ENCODE peak calls at places on chromosomes 4 and X, in ten cellular contexts. L, D, Z, R, F, I, E, Q, W and K are unnamed samples.

GRCh38 chr4:156933633-156934258 is 37.9 kb downstream of the PDGFC start:
- DNase-seq in D (no peak), L (peak), W (peak), R (no peak), Q (no peak), E (no peak), I (no peak), Z (no peak), F (peak), K (no peak)

GRCh38 chrX:39705299-39705698 is 392.5 kb downstream of the BCOR start:
- DNase-seq in L (peak), E (peak), R (peak), Z (peak), F (peak), W (peak), Q (no peak), D (peak), I (no peak), K (peak)

GRCh38 chrX:22520128-22520828 is 247.6 kb downstream of the CBLL2 start:
- DNase-seq in Z (no peak), I (no peak), F (no peak), Q (no peak), W (peak), R (no peak), D (no peak), L (no peak), E (no peak), K (no peak)

GRCh38 chr4:147334478-147334877 is 146.4 kb upstream of the EDNRA start:
- DNase-seq in W (no peak), Z (no peak), I (no peak), F (peak), L (peak), D (no peak), E (no peak), R (no peak), Q (no peak), K (no peak)

GRCh38 chr4:151147000-151147399 is 47.6 kb downstream of the RPS3A start:
- DNase-seq in Q (no peak), W (no peak), D (no peak), F (peak), Z (no peak), I (no peak), R (no peak), E (no peak), L (no peak), K (no peak)

GRCh38 chr4:67871867-67872266 is 11.9 kb downstream of the TMPRSS11D start:
- DNase-seq in D (no peak), Q (peak), F (peak), E (no peak), W (peak), I (peak), L (peak), R (no peak), Z (no peak), K (peak)

GRCh38 chrX:45435481-45435880 is 234.8 kb upstream of the DIPK2B start:
- DNase-seq in W (no peak), Q (no peak), D (no peak), I (no peak), Z (no peak), F (no peak), R (no peak), L (no peak), E (no peak), K (no peak)

GRCh38 chr4:143313996-143314395 is 22.7 kb upstream of the GAB1 start:
- DNase-seq in E (no peak), Q (no peak), Z (no peak), F (no peak), I (no peak), L (no peak), D (no peak), R (no peak), W (no peak), K (no peak)

GRCh38 chrX:136780241-136780640 is 491 bp downstream of the ARHGEF6 start:
- DNase-seq in Q (no peak), F (no peak), E (no peak), W (no peak), D (no peak), L (no peak), R (no peak), I (no peak), Z (no peak), K (no peak)

GRCh38 chr4:118773082-118773792 is 62.7 kb downstream of the SEC24D start:
- DNase-seq in D (no peak), F (no peak), W (no peak), Z (no peak), Q (no peak), R (no peak), E (no peak), L (no peak), I (no peak), K (no peak)

GRCh38 chrX:9542106-9542764 is 77.4 kb downstream of the TBL1X start:
- DNase-seq in Z (no peak), F (no peak), E (no peak), D (no peak), W (no peak), R (no peak), L (no peak), Q (no peak), I (peak), K (no peak)

GRCh38 chrX:21963736-21964135 is 23.2 kb downstream of the SMS start:
- DNase-seq in F (peak), R (no peak), L (no peak), W (no peak), I (no peak), D (no peak), Z (no peak), E (no peak), Q (no peak), K (no peak)

GRCh38 chr4:145937990-145938611 is 522 bp downstream of the ZNF827 start:
- DNase-seq in Z (peak), R (no peak), W (no peak), L (peak), F (peak), Q (peak), I (peak), D (no peak), E (no peak), K (no peak)

GRCh38 chr4:186651181-186651603 is 72.5 kb downstream of the FAT1 start:
- DNase-seq in I (no peak), L (no peak), Z (no peak), W (no peak), E (no peak), Q (peak), R (no peak), F (no peak), D (no peak), K (no peak)

GRCh38 chrX:152823657-152824056 is 6.9 kb downstream of the CETN2 start:
- DNase-seq in Z (no peak), W (no peak), Q (no peak), D (no peak), E (no peak), L (no peak), I (no peak), R (no peak), F (no peak), K (no peak)

GRCh38 chr4:12403175-12403574 is 974.5 kb upstream of the HS3ST1 start:
- DNase-seq in W (no peak), Q (no peak), F (no peak), D (no peak), I (no peak), L (no peak), E (no peak), Z (no peak), R (no peak), K (no peak)

GRCh38 chr4:63578383-63578782 is 830.9 kb downstream of the TECRL start:
- DNase-seq in L (no peak), Q (no peak), D (no peak), W (no peak), E (no peak), F (no peak), R (no peak), I (peak), Z (no peak), K (no peak)

GRCh38 chrX:105136786-105137185 is 83.7 kb downstream of the TEX13A start:
- DNase-seq in Q (no peak), F (peak), D (no peak), R (no peak), E (no peak), I (no peak), Z (no peak), W (no peak), L (no peak), K (no peak)

GRCh38 chr4:99968330-99968729 is 18.3 kb upstream of the H2AZ1 start:
- DNase-seq in D (no peak), R (no peak), Q (no peak), E (no peak), F (peak), I (no peak), W (no peak), L (peak), Z (no peak), K (no peak)

GRCh38 chrX:68693481-68694410 is 46.3 kb downstream of the STARD8 start:
- DNase-seq in D (peak), W (no peak), R (peak), E (peak), I (peak), L (peak), Z (peak), Q (peak), F (peak), K (no peak)

GRCh38 chrX:119008122-119008744 is 33.8 kb downstream of the LONRF3 start:
- DNase-seq in D (no peak), E (no peak), W (no peak), L (peak), F (peak), I (peak), Z (peak), Q (peak), R (no peak), K (peak)

GRCh38 chr4:87848622-87849351 is 16.0 kb downstream of the MEPE start:
- DNase-seq in L (peak), F (peak), E (peak), Q (peak), I (peak), Z (peak), R (peak), D (no peak), W (peak), K (peak)

GRCh38 chrX:20595928-20596550 is 329.3 kb upstream of the RPS6KA3 start:
- DNase-seq in Q (no peak), W (no peak), D (no peak), R (no peak), E (no peak), F (peak), I (no peak), L (peak), Z (no peak), K (no peak)

GRCh38 chr4:8532245-8532781 is 47.9 kb upstream of the GPR78 start:
- DNase-seq in L (no peak), F (no peak), Q (no peak), D (no peak), R (no peak), W (no peak), I (no peak), E (no peak), Z (no peak), K (no peak)

GRCh38 chrX:49053223-49054072 is 5.4 kb upstream of the CCDC120 start:
- DNase-seq in R (no peak), D (peak), E (peak), W (no peak), F (peak), L (peak), Q (peak), I (peak), Z (peak), K (no peak)

DNA sequence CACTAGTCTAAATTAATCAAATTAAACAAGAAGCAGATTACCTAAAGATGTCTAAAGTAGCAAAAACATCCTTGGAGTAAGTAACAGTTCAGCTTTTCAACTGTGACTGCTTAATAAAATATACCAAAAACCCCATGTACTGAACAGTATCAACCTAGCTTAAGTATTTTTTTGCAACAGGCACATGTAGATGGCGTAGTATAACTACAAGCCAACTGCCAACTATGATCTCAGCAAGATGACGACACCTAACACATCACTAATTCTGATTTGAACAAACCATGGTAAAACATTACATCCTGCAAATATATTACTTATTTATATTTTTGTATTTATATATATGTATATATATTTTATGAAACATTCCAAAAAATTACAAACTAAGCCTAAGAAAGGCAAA is 24.5 kb downstream of the DHX15 start:
- DNase-seq in E (no peak), R (no peak), W (no peak), Q (no peak), D (no peak), L (no peak), I (no peak), Z (no peak), F (peak), K (no peak)
- TF ChIP-seq CTCF in E (no peak), R (no peak), W (no peak), Q (no peak), D (no peak), L (no peak), I (no peak), Z (no peak), F (no peak), K (no peak)

GRCh38 chr4:45345551-45345950 is 619.2 kb upstream of the GNPDA2 start:
- DNase-seq in F (no peak), I (peak), R (no peak), W (no peak), D (no peak), L (no peak), Q (no peak), Z (no peak), E (no peak), K (no peak)

GRCh38 chr4:45349859-45350258 is 623.5 kb upstream of the GNPDA2 start:
- DNase-seq in R (no peak), D (no peak), Q (no peak), F (no peak), I (no peak), W (no peak), E (no peak), Z (no peak), L (no peak), K (no peak)

GRCh38 chr4:45347056-45347455 is 620.7 kb upstream of the GNPDA2 start:
- DNase-seq in W (no peak), I (peak), E (no peak), L (no peak), R (no peak), D (no peak), F (no peak), Z (no peak), Q (no peak), K (no peak)

GRCh38 chr4:45350438-45350837 is 624.1 kb upstream of the GNPDA2 start:
- DNase-seq in W (no peak), Q (no peak), I (no peak), Z (no peak), D (no peak), R (no peak), E (no peak), F (no peak), L (no peak), K (no peak)
- H3K4me3 ChIP-seq in W (no peak), Q (no peak), I (peak), Z (no peak), D (peak), R (peak), E (no peak), F (no peak), L (no peak), K (no peak)

GRCh38 chr4:110344165-110344564 is 131.8 kb upstream of the ENPEP start:
- DNase-seq in Z (no peak), E (no peak), F (peak), Q (no peak), R (no peak), I (peak), D (no peak), L (peak), W (peak), K (no peak)
- TF ChIP-seq CTCF in Z (no peak), E (peak), F (peak), Q (peak), R (no peak), I (peak), D (peak), L (peak), W (peak), K (no peak)

GRCh38 chr4:76013540-76013939 is 6.2 kb upstream of the CXCL9 start:
- DNase-seq in D (no peak), E (no peak), I (no peak), Z (no peak), F (no peak), W (no peak), R (no peak), L (no peak), Q (no peak), K (no peak)

GRCh38 chr4:76011018-76011670 is 3.8 kb upstream of the CXCL9 start:
- DNase-seq in R (no peak), L (no peak), E (no peak), Z (no peak), I (no peak), W (no peak), D (peak), F (no peak), Q (no peak), K (no peak)

GRCh38 chr4:76016383-76016782 is 6.9 kb downstream of the CXCL10 start:
- DNase-seq in R (no peak), I (no peak), D (no peak), E (no peak), Z (no peak), W (no peak), L (no peak), Q (no peak), F (no peak), K (no peak)

GRCh38 chr4:76012388-76012801 is 5.1 kb upstream of the CXCL9 start:
- DNase-seq in Q (no peak), Z (no peak), F (peak), D (no peak), R (no peak), I (no peak), L (no peak), W (no peak), E (no peak), K (no peak)

DNA sequence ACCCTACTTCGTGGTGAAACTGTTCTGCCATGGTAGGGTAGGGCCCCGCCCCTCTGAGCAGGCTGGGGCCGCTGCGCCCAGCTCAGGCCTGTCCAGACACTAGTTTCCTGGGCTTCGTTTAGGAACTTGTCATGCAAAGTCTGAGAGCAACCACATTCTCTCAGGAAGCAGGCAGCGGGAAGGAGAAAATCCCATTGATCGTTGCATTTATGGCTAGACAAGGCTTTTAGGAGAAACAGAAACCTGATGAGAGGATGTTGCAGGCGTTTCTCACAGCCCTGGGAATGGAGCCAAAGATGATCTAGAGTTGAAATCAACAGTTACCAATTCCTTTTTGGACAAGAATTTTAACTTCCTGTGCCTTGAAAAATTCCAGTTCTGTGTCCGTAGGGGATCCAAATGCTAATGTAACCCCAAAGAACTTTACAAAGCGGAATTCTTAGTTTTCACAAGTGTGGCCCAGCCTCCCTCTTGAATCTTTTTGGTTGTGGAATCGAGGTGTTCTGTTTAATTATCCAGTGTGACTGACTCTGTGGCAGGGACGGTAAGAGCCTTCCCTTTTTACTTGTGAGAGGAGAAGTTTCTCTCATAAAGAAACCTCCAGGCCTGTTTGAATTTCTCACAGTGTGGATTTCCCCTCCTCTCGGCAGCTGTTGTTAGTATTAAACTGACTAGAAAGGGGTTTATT is 4.5 kb upstream of the CXCL9 start:
- DNase-seq in W (no peak), R (no peak), F (peak), E (no peak), Q (peak), I (peak), Z (no peak), D (no peak), L (peak), K (peak)
- H3K4me3 ChIP-seq in W (no peak), R (no peak), F (peak), E (no peak), Q (no peak), I (no peak), Z (no peak), D (peak), L (no peak), K (no peak)

GRCh38 chrX:17697191-17697590 is 40.1 kb upstream of the SCML1 start:
- DNase-seq in L (no peak), W (no peak), I (no peak), F (peak), R (no peak), E (no peak), Q (no peak), D (no peak), Z (no peak), K (no peak)
- TF ChIP-seq CTCF in L (peak), W (no peak), I (no peak), F (no peak), R (no peak), E (no peak), Q (no peak), D (no peak), Z (peak), K (no peak)

GRCh38 chr4:7361256-7361655 is 73.5 kb downstream of the PSAPL1 start:
- DNase-seq in R (no peak), L (peak), Z (no peak), F (no peak), I (no peak), W (no peak), E (peak), Q (peak), D (peak), K (no peak)

GRCh38 chr4:7358100-7358735 is 76.5 kb downstream of the PSAPL1 start:
- DNase-seq in I (no peak), W (peak), Z (no peak), D (peak), R (no peak), Q (no peak), E (peak), L (peak), F (peak), K (peak)

GRCh38 chr4:7357296-7357680 is 77.4 kb downstream of the PSAPL1 start:
- DNase-seq in E (no peak), Z (no peak), D (peak), L (no peak), Q (no peak), W (no peak), F (no peak), R (no peak), I (no peak), K (no peak)

GRCh38 chr4:7360802-7361201 is 73.9 kb downstream of the PSAPL1 start:
- DNase-seq in Q (no peak), W (no peak), L (no peak), D (peak), Z (no peak), F (no peak), I (no peak), E (no peak), R (no peak), K (no peak)

GRCh38 chr4:7359302-7360063 is 75.2 kb downstream of the PSAPL1 start:
- DNase-seq in E (no peak), I (no peak), R (no peak), D (peak), W (no peak), Z (no peak), Q (no peak), F (no peak), L (no peak), K (no peak)
- H3K4me3 ChIP-seq in E (no peak), I (no peak), R (no peak), D (no peak), W (no peak), Z (no peak), Q (no peak), F (no peak), L (no peak), K (no peak)

GRCh38 chr4:57270350-57270749 is 160.2 kb upstream of the IGFBP7 start:
- DNase-seq in W (no peak), R (no peak), E (peak), D (peak), I (no peak), Q (no peak), L (peak), Z (no peak), F (no peak), K (no peak)

GRCh38 chr4:57265831-57266582 is 155.8 kb upstream of the IGFBP7 start:
- DNase-seq in L (no peak), Q (peak), I (no peak), E (peak), F (no peak), R (no peak), Z (no peak), W (no peak), D (peak), K (no peak)
- TF ChIP-seq CTCF in L (no peak), Q (no peak), I (no peak), E (peak), F (no peak), R (no peak), Z (no peak), W (no peak), D (no peak), K (no peak)

GRCh38 chrX:71301195-71301924 is at the start of gene ITGB1BP2:
- DNase-seq in Q (no peak), E (peak), R (no peak), Z (no peak), L (peak), F (peak), I (no peak), W (no peak), D (no peak), K (no peak)
- H3K4me3 ChIP-seq in Q (no peak), E (peak), R (no peak), Z (no peak), L (no peak), F (no peak), I (no peak), W (no peak), D (no peak), K (no peak)

DNA sequence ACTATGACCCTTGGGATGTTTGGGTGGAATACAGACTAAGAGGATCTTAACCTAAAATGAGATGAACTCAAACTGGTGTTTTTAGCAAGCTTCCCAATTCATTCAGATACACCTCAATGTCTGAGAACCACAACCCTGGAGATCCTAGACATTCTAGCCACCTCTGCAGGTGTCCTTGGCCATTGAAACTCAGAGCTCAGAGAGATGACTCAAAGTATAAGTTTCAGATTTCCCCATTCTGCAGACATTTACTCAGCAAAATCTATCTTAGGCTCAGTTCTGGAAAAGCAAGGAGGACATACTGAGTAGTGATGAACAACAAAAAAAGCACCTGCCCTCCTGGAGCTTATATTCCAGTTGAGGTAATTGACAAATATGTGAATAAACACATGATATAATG is 47.8 kb downstream of the COMMD8 start:
- DNase-seq in L (no peak), E (no peak), W (no peak), Z (no peak), R (no peak), Q (no peak), F (no peak), D (no peak), I (no peak), K (no peak)
- TF ChIP-seq CTCF in L (no peak), E (no peak), W (no peak), Z (no peak), R (no peak), Q (no peak), F (no peak), D (no peak), I (no peak), K (no peak)